ENCODE peak calls at places on chromosomes 1 and 21, in ten cellular contexts. One of them, this sample, is unnamed. For H3K36me3, the result is how much of the 10 kb centered on the place peaks cover.

GRCh38 chr1:19007491-19008441 is 51.3 kb upstream of the IFFO2 start:
- DNase-seq in GM23248: no peak
- DNase-seq in mesenchymal stem cell: no peak
- DNase-seq in fibroblast of lung: no peak
- DNase-seq in esophagus squamous epithelium: no peak
- DNase-seq in mammary epithelial cell: no peak
- DNase-seq in RWPE2: no peak
- DNase-seq in psoas muscle: no peak
- DNase-seq in adipocyte: no peak
- DNase-seq in transverse colon: no peak
- DNase-seq in this sample: no peak

GRCh38 chr1:35115459-35116383 is 36.5 kb downstream of the ZMYM1 start:
- DNase-seq in GM23248: no peak
- DNase-seq in mesenchymal stem cell: no peak
- DNase-seq in fibroblast of lung: peak
- DNase-seq in esophagus squamous epithelium: no peak
- DNase-seq in mammary epithelial cell: no peak
- DNase-seq in RWPE2: no peak
- DNase-seq in psoas muscle: no peak
- DNase-seq in adipocyte: peak
- DNase-seq in transverse colon: no peak
- DNase-seq in this sample: no peak

GRCh38 chr1:4379451-4380175 is 274.8 kb upstream of the AJAP1 start:
- DNase-seq in GM23248: no peak
- DNase-seq in mesenchymal stem cell: no peak
- DNase-seq in fibroblast of lung: no peak
- DNase-seq in esophagus squamous epithelium: no peak
- DNase-seq in mammary epithelial cell: no peak
- DNase-seq in RWPE2: no peak
- DNase-seq in psoas muscle: no peak
- DNase-seq in adipocyte: no peak
- DNase-seq in transverse colon: no peak
- DNase-seq in this sample: no peak

GRCh38 chr1:37064059-37064458 is 29.7 kb upstream of the GRIK3 start:
- DNase-seq in GM23248: no peak
- DNase-seq in mesenchymal stem cell: no peak
- DNase-seq in fibroblast of lung: no peak
- DNase-seq in esophagus squamous epithelium: no peak
- DNase-seq in mammary epithelial cell: no peak
- DNase-seq in RWPE2: no peak
- DNase-seq in psoas muscle: no peak
- DNase-seq in adipocyte: no peak
- DNase-seq in transverse colon: no peak
- DNase-seq in this sample: no peak

GRCh38 chr1:217272385-217272784 is 358.5 kb downstream of the GPATCH2 start:
- DNase-seq in GM23248: peak
- DNase-seq in mesenchymal stem cell: peak
- DNase-seq in fibroblast of lung: peak
- DNase-seq in esophagus squamous epithelium: no peak
- DNase-seq in mammary epithelial cell: peak
- DNase-seq in RWPE2: no peak
- DNase-seq in psoas muscle: no peak
- DNase-seq in adipocyte: peak
- DNase-seq in transverse colon: no peak
- DNase-seq in this sample: no peak

GRCh38 chr1:10507111-10507879 is 32.5 kb downstream of the PEX14 start:
- DNase-seq in GM23248: peak
- DNase-seq in mesenchymal stem cell: peak
- DNase-seq in fibroblast of lung: peak
- DNase-seq in esophagus squamous epithelium: no peak
- DNase-seq in mammary epithelial cell: peak
- DNase-seq in RWPE2: no peak
- DNase-seq in psoas muscle: peak
- DNase-seq in adipocyte: peak
- DNase-seq in transverse colon: peak
- DNase-seq in this sample: peak

GRCh38 chr1:115837762-115838421 is 3.0 kb downstream of the NHLH2 start:
- DNase-seq in GM23248: peak
- DNase-seq in mesenchymal stem cell: no peak
- DNase-seq in fibroblast of lung: no peak
- DNase-seq in esophagus squamous epithelium: no peak
- DNase-seq in mammary epithelial cell: no peak
- DNase-seq in RWPE2: no peak
- DNase-seq in psoas muscle: no peak
- DNase-seq in adipocyte: peak
- DNase-seq in transverse colon: no peak
- DNase-seq in this sample: peak

GRCh38 chr1:157147906-157148717 is 9.9 kb upstream of the ETV3 start:
- DNase-seq in GM23248: no peak
- DNase-seq in mesenchymal stem cell: peak
- DNase-seq in fibroblast of lung: no peak
- DNase-seq in esophagus squamous epithelium: no peak
- DNase-seq in mammary epithelial cell: no peak
- DNase-seq in RWPE2: no peak
- DNase-seq in psoas muscle: no peak
- DNase-seq in adipocyte: no peak
- DNase-seq in transverse colon: no peak
- DNase-seq in this sample: no peak

GRCh38 chr1:21052034-21052433 is 124.7 kb downstream of the EIF4G3 start:
- DNase-seq in GM23248: no peak
- DNase-seq in mesenchymal stem cell: no peak
- DNase-seq in fibroblast of lung: no peak
- DNase-seq in esophagus squamous epithelium: no peak
- DNase-seq in mammary epithelial cell: no peak
- DNase-seq in RWPE2: no peak
- DNase-seq in psoas muscle: no peak
- DNase-seq in adipocyte: no peak
- DNase-seq in transverse colon: no peak
- DNase-seq in this sample: no peak

GRCh38 chr1:209629621-209630382 is 22.4 kb downstream of the LAMB3 start:
- DNase-seq in GM23248: no peak
- DNase-seq in mesenchymal stem cell: no peak
- DNase-seq in fibroblast of lung: no peak
- DNase-seq in esophagus squamous epithelium: no peak
- DNase-seq in mammary epithelial cell: no peak
- DNase-seq in RWPE2: no peak
- DNase-seq in psoas muscle: no peak
- DNase-seq in adipocyte: no peak
- DNase-seq in transverse colon: no peak
- DNase-seq in this sample: no peak
- H3K4me3 ChIP-seq in GM23248: no peak
- H3K4me3 ChIP-seq in mesenchymal stem cell: no peak
- H3K4me3 ChIP-seq in fibroblast of lung: no peak
- H3K4me3 ChIP-seq in esophagus squamous epithelium: no peak
- H3K4me3 ChIP-seq in mammary epithelial cell: no peak
- H3K4me3 ChIP-seq in RWPE2: no peak
- H3K4me3 ChIP-seq in psoas muscle: no peak
- H3K4me3 ChIP-seq in adipocyte: no peak
- H3K4me3 ChIP-seq in transverse colon: no peak
- H3K4me3 ChIP-seq in this sample: no peak

GRCh38 chr21:43800566-43800965 is 11.2 kb downstream of the RRP1 start:
- DNase-seq in GM23248: no peak
- DNase-seq in mesenchymal stem cell: no peak
- DNase-seq in fibroblast of lung: no peak
- DNase-seq in esophagus squamous epithelium: no peak
- DNase-seq in mammary epithelial cell: no peak
- DNase-seq in RWPE2: no peak
- DNase-seq in psoas muscle: no peak
- DNase-seq in adipocyte: no peak
- DNase-seq in transverse colon: no peak
- DNase-seq in this sample: peak

GRCh38 chr21:43801006-43801783 is 11.8 kb downstream of the RRP1 start:
- DNase-seq in GM23248: no peak
- DNase-seq in mesenchymal stem cell: no peak
- DNase-seq in fibroblast of lung: no peak
- DNase-seq in esophagus squamous epithelium: no peak
- DNase-seq in mammary epithelial cell: no peak
- DNase-seq in RWPE2: no peak
- DNase-seq in psoas muscle: no peak
- DNase-seq in adipocyte: no peak
- DNase-seq in transverse colon: no peak
- DNase-seq in this sample: no peak

GRCh38 chr21:43803558-43804300 is 14.4 kb downstream of the RRP1 start:
- DNase-seq in GM23248: no peak
- DNase-seq in mesenchymal stem cell: no peak
- DNase-seq in fibroblast of lung: no peak
- DNase-seq in esophagus squamous epithelium: no peak
- DNase-seq in mammary epithelial cell: no peak
- DNase-seq in RWPE2: peak
- DNase-seq in psoas muscle: no peak
- DNase-seq in adipocyte: no peak
- DNase-seq in transverse colon: no peak
- DNase-seq in this sample: peak

GRCh38 chr21:43805275-43805800 is 16.0 kb downstream of the RRP1 start:
- DNase-seq in GM23248: no peak
- DNase-seq in mesenchymal stem cell: no peak
- DNase-seq in fibroblast of lung: no peak
- DNase-seq in esophagus squamous epithelium: no peak
- DNase-seq in mammary epithelial cell: no peak
- DNase-seq in RWPE2: no peak
- DNase-seq in psoas muscle: no peak
- DNase-seq in adipocyte: no peak
- DNase-seq in transverse colon: peak
- DNase-seq in this sample: peak

DNA sequence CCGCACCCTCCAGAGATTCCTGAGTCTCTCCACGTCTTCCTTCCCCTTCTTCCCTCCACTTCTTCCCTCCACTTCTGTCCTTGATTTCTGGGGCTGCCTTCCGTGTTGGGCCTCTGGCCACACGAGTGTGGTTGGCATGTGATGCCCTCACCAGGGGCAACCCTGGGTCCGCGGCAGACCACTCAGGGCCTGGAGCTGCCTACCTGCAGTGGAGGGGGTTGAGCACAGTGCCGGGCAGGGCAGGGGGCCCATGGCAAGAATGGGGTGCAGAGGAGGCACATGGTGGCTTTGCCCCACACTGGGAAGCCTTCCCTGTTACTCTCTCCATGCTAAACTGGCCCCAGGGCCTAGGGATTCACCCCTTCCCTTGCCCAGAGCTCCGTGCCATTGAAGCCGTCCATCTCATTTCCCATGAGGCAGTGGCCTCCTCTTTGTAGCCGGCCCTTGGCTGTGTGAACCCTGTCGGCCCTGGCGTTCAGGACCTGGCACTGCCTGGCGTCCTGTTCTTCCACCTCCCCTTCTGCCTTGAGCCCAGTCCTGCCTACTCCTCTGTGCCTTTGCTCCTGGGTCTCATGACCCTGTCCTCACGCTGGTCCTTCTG is 13.4 kb downstream of the RRP1 start:
- DNase-seq in GM23248: no peak
- DNase-seq in mesenchymal stem cell: no peak
- DNase-seq in fibroblast of lung: no peak
- DNase-seq in esophagus squamous epithelium: no peak
- DNase-seq in mammary epithelial cell: no peak
- DNase-seq in RWPE2: no peak
- DNase-seq in psoas muscle: no peak
- DNase-seq in adipocyte: no peak
- DNase-seq in transverse colon: no peak
- DNase-seq in this sample: peak
- H3K36me3 ChIP-seq in GM23248: under half
- H3K36me3 ChIP-seq in mesenchymal stem cell: half or more
- H3K36me3 ChIP-seq in fibroblast of lung: under half
- H3K36me3 ChIP-seq in esophagus squamous epithelium: half or more
- H3K36me3 ChIP-seq in mammary epithelial cell: under half
- H3K36me3 ChIP-seq in RWPE2: half or more
- H3K36me3 ChIP-seq in psoas muscle: half or more
- H3K36me3 ChIP-seq in adipocyte: half or more
- H3K36me3 ChIP-seq in transverse colon: under half
- H3K36me3 ChIP-seq in this sample: under half

GRCh38 chr1:189775343-189775742 is 702.3 kb downstream of the BRINP3 start:
- DNase-seq in GM23248: peak
- DNase-seq in mesenchymal stem cell: no peak
- DNase-seq in fibroblast of lung: peak
- DNase-seq in esophagus squamous epithelium: no peak
- DNase-seq in mammary epithelial cell: peak
- DNase-seq in RWPE2: no peak
- DNase-seq in psoas muscle: no peak
- DNase-seq in adipocyte: peak
- DNase-seq in transverse colon: no peak
- DNase-seq in this sample: no peak
- H3K4me3 ChIP-seq in GM23248: no peak
- H3K4me3 ChIP-seq in mesenchymal stem cell: no peak
- H3K4me3 ChIP-seq in fibroblast of lung: no peak
- H3K4me3 ChIP-seq in esophagus squamous epithelium: no peak
- H3K4me3 ChIP-seq in mammary epithelial cell: no peak
- H3K4me3 ChIP-seq in RWPE2: no peak
- H3K4me3 ChIP-seq in psoas muscle: no peak
- H3K4me3 ChIP-seq in adipocyte: no peak
- H3K4me3 ChIP-seq in transverse colon: no peak
- H3K4me3 ChIP-seq in this sample: no peak

GRCh38 chr21:43675871-43676270 is 16.5 kb downstream of the RRP1B start:
- DNase-seq in GM23248: no peak
- DNase-seq in mesenchymal stem cell: no peak
- DNase-seq in fibroblast of lung: no peak
- DNase-seq in esophagus squamous epithelium: no peak
- DNase-seq in mammary epithelial cell: no peak
- DNase-seq in RWPE2: no peak
- DNase-seq in psoas muscle: no peak
- DNase-seq in adipocyte: no peak
- DNase-seq in transverse colon: no peak
- DNase-seq in this sample: no peak

GRCh38 chr21:43681650-43682049 is 22.3 kb downstream of the RRP1B start:
- DNase-seq in GM23248: no peak
- DNase-seq in mesenchymal stem cell: no peak
- DNase-seq in fibroblast of lung: no peak
- DNase-seq in esophagus squamous epithelium: no peak
- DNase-seq in mammary epithelial cell: peak
- DNase-seq in RWPE2: no peak
- DNase-seq in psoas muscle: no peak
- DNase-seq in adipocyte: no peak
- DNase-seq in transverse colon: no peak
- DNase-seq in this sample: no peak

GRCh38 chr21:43684424-43684823 is 25.1 kb downstream of the RRP1B start:
- DNase-seq in GM23248: no peak
- DNase-seq in mesenchymal stem cell: no peak
- DNase-seq in fibroblast of lung: no peak
- DNase-seq in esophagus squamous epithelium: no peak
- DNase-seq in mammary epithelial cell: no peak
- DNase-seq in RWPE2: no peak
- DNase-seq in psoas muscle: no peak
- DNase-seq in adipocyte: no peak
- DNase-seq in transverse colon: no peak
- DNase-seq in this sample: no peak

GRCh38 chr21:43676391-43676790 is 17.0 kb downstream of the RRP1B start:
- DNase-seq in GM23248: no peak
- DNase-seq in mesenchymal stem cell: no peak
- DNase-seq in fibroblast of lung: no peak
- DNase-seq in esophagus squamous epithelium: no peak
- DNase-seq in mammary epithelial cell: no peak
- DNase-seq in RWPE2: no peak
- DNase-seq in psoas muscle: no peak
- DNase-seq in adipocyte: no peak
- DNase-seq in transverse colon: no peak
- DNase-seq in this sample: no peak

DNA sequence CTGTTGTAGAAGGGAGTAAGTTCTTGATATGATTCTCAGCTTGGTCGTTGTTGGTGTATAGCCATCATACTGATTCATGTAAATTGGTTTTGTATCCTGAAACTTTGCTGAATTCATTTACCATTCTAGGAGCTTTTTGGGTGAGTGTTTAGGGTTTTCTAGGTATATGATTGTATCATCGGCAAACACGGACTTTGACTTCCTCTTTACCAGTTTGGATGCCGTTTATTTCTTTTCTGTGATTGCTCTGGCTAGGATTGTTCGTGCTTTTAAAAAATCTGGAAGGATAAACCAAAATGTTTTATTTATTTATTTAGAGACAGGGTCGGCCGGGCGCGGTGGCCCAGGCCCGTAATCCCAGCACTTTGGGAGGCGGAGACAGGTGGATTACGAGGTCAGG is 20.6 kb downstream of the RRP1B start:
- DNase-seq in GM23248: no peak
- DNase-seq in mesenchymal stem cell: no peak
- DNase-seq in fibroblast of lung: no peak
- DNase-seq in esophagus squamous epithelium: no peak
- DNase-seq in mammary epithelial cell: no peak
- DNase-seq in RWPE2: no peak
- DNase-seq in psoas muscle: no peak
- DNase-seq in adipocyte: no peak
- DNase-seq in transverse colon: no peak
- DNase-seq in this sample: no peak
- H3K36me3 ChIP-seq in GM23248: under half
- H3K36me3 ChIP-seq in mesenchymal stem cell: under half
- H3K36me3 ChIP-seq in fibroblast of lung: under half
- H3K36me3 ChIP-seq in esophagus squamous epithelium: under half
- H3K36me3 ChIP-seq in mammary epithelial cell: under half
- H3K36me3 ChIP-seq in RWPE2: half or more
- H3K36me3 ChIP-seq in psoas muscle: half or more
- H3K36me3 ChIP-seq in adipocyte: half or more
- H3K36me3 ChIP-seq in transverse colon: under half
- H3K36me3 ChIP-seq in this sample: under half

This sample was measured in H7.